ENCODE peak calls at places on chromosomes 7 and 10, in seven cellular contexts. O is neuronal stem cell, R is IMR-90, C is fibroblast of the aortic adventitia, P is bronchial epithelial cell, I is HepG2, A is H7. K is an unnamed sample.

GRCh38 chr7:22251906-22252495 is 105.0 kb downstream of the RAPGEF5 start:
- DNase-seq in O (no peak), R (no peak), C (no peak), P (no peak), I (no peak), A (no peak), K (no peak)

GRCh38 chr7:10015687-10016086 is 958.0 kb upstream of the PHF14 start:
- DNase-seq in O (no peak), R (no peak), C (no peak), P (no peak), I (no peak), A (no peak), K (no peak)

GRCh38 chr10:120012566-120012965 is 120.0 kb downstream of the SEC23IP start:
- DNase-seq in O (no peak), R (peak), C (no peak), P (no peak), I (no peak), A (no peak), K (no peak)

GRCh38 chr10:132878730-132879407 is 63.5 kb downstream of the CFAP46 start:
- DNase-seq in O (no peak), R (no peak), C (no peak), P (no peak), I (no peak), A (peak), K (no peak)

GRCh38 chr7:54709283-54709682 is 49.7 kb downstream of the SEC61G start:
- DNase-seq in O (no peak), R (no peak), C (no peak), P (no peak), I (no peak), A (no peak), K (no peak)

GRCh38 chr7:115217373-115217772 is 295.5 kb downstream of the MDFIC start:
- DNase-seq in O (no peak), R (no peak), C (peak), P (peak), I (no peak), A (no peak), K (no peak)

GRCh38 chr7:95493247-95493646 is 7.5 kb downstream of the ASB4 start:
- DNase-seq in O (no peak), R (peak), C (no peak), P (peak), I (no peak), A (no peak), K (no peak)

GRCh38 chr7:50436133-50436802 is 13.9 kb downstream of the FIGNL1 start:
- DNase-seq in O (no peak), R (peak), C (peak), P (peak), I (no peak), A (no peak), K (no peak)

GRCh38 chr10:124026337-124026939 is 67.0 kb downstream of the CHST15 start:
- DNase-seq in O (no peak), R (no peak), C (no peak), P (no peak), I (no peak), A (peak), K (no peak)

GRCh38 chr7:150340024-150340749 is 1.2 kb downstream of the RARRES2 start:
- DNase-seq in O (no peak), R (peak), C (peak), P (no peak), I (peak), A (peak), K (no peak)

GRCh38 chr10:20945546-20946332 is 48.6 kb upstream of the NEBL start:
- DNase-seq in O (no peak), R (no peak), C (no peak), P (no peak), I (no peak), A (no peak), K (no peak)

GRCh38 chr10:62426086-62426485 is 51.9 kb downstream of the ZNF365 start:
- DNase-seq in O (no peak), R (peak), C (peak), P (peak), I (no peak), A (no peak), K (peak)

GRCh38 chr10:77702166-77702565 is 64.6 kb upstream of the KCNMA1 start:
- DNase-seq in O (no peak), R (peak), C (peak), P (peak), I (no peak), A (no peak), K (peak)

GRCh38 chr10:11610855-11611247 is 599 bp downstream of the USP6NL start:
- DNase-seq in O (no peak), R (peak), C (peak), P (peak), I (no peak), A (no peak), K (no peak)

GRCh38 chr10:3803884-3804741 is 19.1 kb upstream of the KLF6 start:
- DNase-seq in O (no peak), R (peak), C (no peak), P (no peak), I (no peak), A (no peak), K (no peak)

GRCh38 chr7:55144955-55145342 is 126.1 kb downstream of the EGFR start:
- DNase-seq in O (no peak), R (no peak), C (no peak), P (no peak), I (no peak), A (peak), K (no peak)

GRCh38 chr10:125375210-125375609 is 214.8 kb upstream of the CTBP2 start:
- DNase-seq in O (no peak), R (peak), C (no peak), P (peak), I (no peak), A (no peak), K (no peak)

GRCh38 chr7:17185690-17186070 is 112.8 kb upstream of the AHR start:
- DNase-seq in O (no peak), R (peak), C (peak), P (peak), I (no peak), A (no peak), K (peak)

GRCh38 chr10:3636356-3637181 is 148.4 kb downstream of the KLF6 start:
- DNase-seq in O (no peak), R (no peak), C (no peak), P (no peak), I (no peak), A (no peak), K (no peak)

GRCh38 chr7:45078199-45078681 is 10.5 kb downstream of the NACAD start:
- DNase-seq in O (no peak), R (no peak), C (no peak), P (no peak), I (peak), A (no peak), K (no peak)

GRCh38 chr10:123043409-123043925 is 34.7 kb downstream of the ACADSB start:
- DNase-seq in O (peak), R (peak), C (peak), P (peak), I (peak), A (peak), K (peak)

DNA sequence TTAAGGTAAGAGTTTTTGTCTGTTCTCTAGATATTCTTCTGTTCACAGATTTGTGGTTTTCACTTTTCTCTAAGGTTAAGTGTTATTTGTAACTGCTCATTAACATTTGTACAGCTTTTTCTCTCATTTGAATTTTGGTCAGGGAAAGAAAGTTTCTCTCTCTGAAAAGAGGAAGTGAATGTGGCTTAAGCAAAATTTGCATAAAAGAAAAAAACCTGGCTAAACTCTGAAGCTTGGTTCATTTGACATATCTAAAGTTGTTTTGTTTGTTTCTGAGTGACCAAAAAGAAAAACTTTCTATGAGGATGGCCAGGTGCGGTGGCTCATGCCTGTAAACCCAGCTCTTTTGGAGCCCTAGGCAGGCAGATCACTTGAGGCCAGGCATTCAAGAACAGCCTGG is 22.0 kb upstream of the SLC26A4 start:
- DNase-seq in O (no peak), R (no peak), C (no peak), P (no peak), I (no peak), A (no peak), K (no peak)
- H3K4me3 ChIP-seq in O (no peak), R (no peak), C (no peak), P (no peak), I (no peak), A (no peak), K (no peak)

DNA sequence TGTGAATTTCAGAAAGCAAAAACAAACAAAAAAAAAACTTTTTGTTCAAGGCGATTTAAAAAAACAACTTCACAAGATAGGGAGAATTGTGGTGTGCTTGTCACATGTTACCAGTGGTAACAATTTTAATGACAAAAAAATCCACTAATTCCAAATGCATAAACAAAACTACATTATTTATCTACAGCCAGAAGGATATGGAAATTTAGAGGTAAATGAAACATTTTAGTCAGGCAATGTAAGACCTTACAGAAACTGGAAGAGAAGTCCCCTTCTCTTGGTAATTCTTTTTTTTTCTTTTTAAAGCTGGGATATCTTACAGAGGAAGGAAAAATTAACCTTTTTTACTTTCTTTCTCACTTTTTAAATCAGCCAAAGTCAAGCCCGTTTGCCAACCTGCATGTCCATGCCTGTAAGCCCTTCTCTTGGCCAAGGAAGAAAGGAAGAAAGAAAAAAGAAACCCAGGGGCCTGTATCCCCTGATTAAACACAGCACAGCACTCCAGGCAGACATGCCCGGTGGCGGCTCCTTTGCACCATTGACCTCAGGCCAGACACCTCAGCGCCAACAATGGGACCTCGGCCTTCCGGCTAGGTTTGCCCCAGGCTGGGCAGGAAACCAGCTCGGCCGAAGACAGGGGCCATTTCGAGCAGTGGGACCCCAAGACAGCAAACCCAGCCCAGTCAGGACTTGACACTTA is 3.0 kb downstream of the HOXA10 start:
- DNase-seq in O (no peak), R (no peak), C (no peak), P (no peak), I (peak), A (no peak), K (no peak)
- H3K4me3 ChIP-seq in O (no peak), R (no peak), C (no peak), P (no peak), I (no peak), A (no peak), K (peak)

GRCh38 chr7:20783716-20784310 is 2.9 kb downstream of the SP8 start:
- DNase-seq in O (no peak), R (no peak), C (no peak), P (no peak), I (no peak), A (peak), K (no peak)
- H3K4me3 ChIP-seq in O (no peak), R (peak), C (no peak), P (no peak), I (no peak), A (peak), K (no peak)

GRCh38 chr10:79284158-79284871 is 63.0 kb upstream of the PPIF start:
- DNase-seq in O (no peak), R (no peak), C (no peak), P (no peak), I (no peak), A (no peak), K (no peak)
- H3K4me3 ChIP-seq in O (no peak), R (no peak), C (no peak), P (no peak), I (no peak), A (no peak), K (no peak)

DNA sequence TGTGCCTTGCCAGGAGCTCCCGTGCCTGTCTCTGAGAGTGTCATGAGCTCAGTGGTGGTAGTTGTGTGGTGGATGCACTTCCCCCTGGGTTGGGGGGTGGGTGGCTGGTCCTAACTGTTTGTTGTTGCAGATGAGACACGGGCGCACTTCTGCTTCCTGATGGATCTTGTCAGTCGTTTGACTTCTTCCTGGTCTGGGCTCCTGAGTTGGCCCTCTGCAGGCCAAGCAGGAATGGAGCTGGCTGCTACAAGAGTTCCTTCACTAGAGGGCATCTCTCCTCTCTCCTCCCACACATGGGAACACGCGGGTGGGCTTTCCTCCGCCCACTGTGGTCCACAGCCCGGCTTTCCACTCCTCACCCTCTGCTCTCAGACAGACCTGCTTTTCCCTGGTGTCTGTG is 82.0 kb downstream of the BMS1 start:
- DNase-seq in O (no peak), R (peak), C (peak), P (peak), I (peak), A (no peak), K (no peak)
- H3K4me3 ChIP-seq in O (no peak), R (no peak), C (no peak), P (no peak), I (no peak), A (no peak), K (no peak)

GRCh38 chr7:12719978-12720377 is 32.5 kb downstream of the ARL4A start:
- DNase-seq in O (no peak), R (peak), C (peak), P (no peak), I (no peak), A (no peak), K (no peak)
- H3K4me3 ChIP-seq in O (no peak), R (no peak), C (no peak), P (no peak), I (no peak), A (no peak), K (no peak)

DNA sequence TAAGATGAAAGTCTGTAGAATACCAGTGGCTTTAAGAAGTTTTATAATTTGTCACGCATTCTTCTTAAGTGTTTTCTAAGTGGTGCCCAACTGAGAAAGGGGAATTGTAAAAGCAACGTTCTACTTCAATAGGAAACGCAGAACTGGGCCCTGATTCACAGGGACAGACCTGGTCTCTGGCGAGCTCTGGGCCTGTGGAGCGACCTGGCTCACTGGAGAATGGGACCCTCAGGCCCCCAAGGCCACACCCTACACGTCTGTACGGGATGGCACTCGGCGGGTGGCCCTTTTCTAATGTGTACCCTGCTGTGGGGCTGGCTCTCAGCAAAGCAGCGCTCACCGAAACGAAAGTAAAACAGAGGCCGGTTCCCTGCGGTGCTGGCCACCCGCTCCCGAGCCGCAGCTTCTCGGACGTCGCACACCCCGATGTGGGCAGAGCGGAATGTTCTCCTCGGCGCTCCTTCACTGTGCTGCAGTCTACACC is 205.0 kb downstream of the DIP2C start:
- DNase-seq in O (no peak), R (peak), C (peak), P (no peak), I (no peak), A (peak), K (no peak)
- H3K4me3 ChIP-seq in O (no peak), R (peak), C (peak), P (peak), I (no peak), A (no peak), K (no peak)

GRCh38 chr10:15605740-15606369 is 113.9 kb downstream of the ITGA8 start:
- DNase-seq in O (no peak), R (no peak), C (no peak), P (no peak), I (no peak), A (no peak), K (no peak)
- H3K4me3 ChIP-seq in O (no peak), R (no peak), C (no peak), P (no peak), I (no peak), A (no peak), K (no peak)